ENCODE peak calls at places on chromosome 4, in nine cellular contexts. S, H, N, F, J, B, R, W and U are unnamed samples. For H3K4me1, the result is how much of the 10 kb centered on the place peaks cover.

GRCh38 chr4:56247646-56248045 is 139.6 kb downstream of the AASDH start:
- DNase-seq in R (no peak), W (no peak), B (no peak), F (no peak), S (no peak), N (no peak), H (no peak), J (no peak), U (no peak)

GRCh38 chr4:165299399-165300060 is 27.9 kb upstream of the MSMO1 start:
- DNase-seq in J (no peak), N (no peak), B (no peak), R (no peak), F (no peak), H (no peak), W (no peak), S (no peak), U (no peak)

GRCh38 chr4:72858328-72858727 is 211.2 kb downstream of the COX18 start:
- DNase-seq in N (no peak), W (no peak), B (no peak), J (peak), S (peak), F (no peak), H (no peak), R (no peak), U (no peak)

GRCh38 chr4:95693594-95693993 is 144.8 kb upstream of the UNC5C start:
- DNase-seq in N (no peak), R (no peak), S (peak), B (peak), W (peak), F (peak), H (no peak), J (peak), U (peak)

GRCh38 chr4:7161721-7162214 is 30.6 kb upstream of the SORCS2 start:
- DNase-seq in N (no peak), F (no peak), S (no peak), J (peak), R (peak), W (no peak), H (no peak), B (no peak), U (no peak)

GRCh38 chr4:11512861-11513260 is 84.2 kb upstream of the HS3ST1 start:
- DNase-seq in B (no peak), W (no peak), S (no peak), R (no peak), F (no peak), J (no peak), N (no peak), H (no peak), U (no peak)

GRCh38 chr4:74395633-74396032 is 30.7 kb downstream of the EREG start:
- DNase-seq in R (no peak), H (no peak), N (no peak), S (peak), F (no peak), J (peak), B (no peak), W (no peak), U (no peak)

GRCh38 chr4:106971586-106971985 is 64.5 kb downstream of the DKK2 start:
- DNase-seq in J (no peak), F (no peak), N (no peak), H (no peak), B (no peak), R (no peak), S (no peak), W (no peak), U (no peak)

GRCh38 chr4:82429728-82430192 is 502 bp downstream of the HNRNPDL start:
- DNase-seq in F (no peak), W (peak), B (no peak), J (no peak), R (no peak), N (no peak), S (no peak), H (peak), U (no peak)

GRCh38 chr4:3780347-3781171 is 14.4 kb downstream of the ADRA2C start:
- DNase-seq in N (no peak), F (peak), R (no peak), J (no peak), W (peak), S (no peak), B (no peak), H (no peak), U (no peak)

GRCh38 chr4:105526656-105527055 is 25.8 kb upstream of the ARHGEF38 start:
- DNase-seq in J (no peak), H (peak), W (no peak), B (no peak), S (no peak), F (no peak), N (peak), R (no peak), U (no peak)

GRCh38 chr4:105520819-105521790 is 31.3 kb upstream of the ARHGEF38 start:
- DNase-seq in W (peak), F (peak), R (no peak), N (no peak), S (peak), B (peak), H (no peak), J (peak), U (peak)

DNA sequence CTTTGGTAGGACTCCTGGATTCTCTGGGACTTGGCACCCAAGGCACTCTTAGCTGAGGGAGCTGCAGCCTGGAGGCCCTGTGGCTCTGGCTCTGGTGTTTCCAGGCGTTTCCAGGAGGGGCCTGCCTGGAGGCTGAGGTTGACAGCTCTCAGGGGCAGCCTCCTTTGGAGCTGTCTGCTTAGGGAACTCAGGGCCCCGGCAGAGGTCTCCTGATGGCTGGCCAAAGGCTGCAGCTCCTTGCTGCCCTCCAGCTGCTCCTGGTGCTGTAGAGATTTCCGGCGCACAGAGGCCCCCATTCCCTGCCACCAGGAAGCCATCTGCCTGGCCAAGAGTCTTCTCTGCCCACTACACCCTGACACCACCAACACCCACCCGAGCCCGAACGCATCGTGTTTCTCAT is 25.3 kb upstream of the ARHGEF38 start:
- DNase-seq in N (no peak), J (no peak), S (no peak), B (no peak), W (no peak), H (peak), R (no peak), F (no peak), U (no peak)
- H3K4me1 ChIP-seq in N (under half), J (under half), S (under half), B (under half), W (under half), H (under half), R (under half), F (under half), U (under half)

DNA sequence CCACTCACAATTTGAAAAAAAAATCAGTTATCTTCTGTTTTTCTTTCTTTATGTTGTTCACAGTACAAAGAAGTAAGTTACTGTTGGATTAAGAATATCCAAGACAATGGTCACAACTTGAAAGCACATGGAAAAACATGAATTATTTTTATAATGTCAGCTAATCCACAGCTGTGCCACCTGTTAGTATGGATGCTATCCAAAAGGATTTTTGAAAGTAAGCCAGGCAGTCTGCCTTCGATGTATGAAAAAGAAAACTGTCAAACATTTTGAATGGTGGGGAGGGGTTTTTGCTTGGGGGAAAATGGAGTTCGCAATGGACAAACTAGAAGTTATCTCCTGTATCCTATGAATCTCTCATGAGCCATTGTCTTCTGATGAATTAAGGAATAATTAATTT is 6.2 kb downstream of the GPM6A start:
- DNase-seq in H (no peak), J (no peak), F (no peak), N (no peak), B (no peak), S (no peak), R (no peak), W (no peak), U (no peak)
- H3K4me3 ChIP-seq in H (no peak), J (no peak), F (no peak), N (no peak), B (no peak), S (no peak), R (no peak), W (no peak), U (no peak)

GRCh38 chr4:105194328-105195231 is 47.9 kb downstream of the TET2 start:
- DNase-seq in F (no peak), W (no peak), H (no peak), J (no peak), R (no peak), S (peak), N (no peak), B (peak), U (no peak)
- H3K4me1 ChIP-seq in F (under half), W (under half), H (under half), J (under half), R (under half), S (under half), N (under half), B (half or more), U (under half)

GRCh38 chr4:153929651-153930050 is 140.8 kb upstream of the SFRP2 start:
- DNase-seq in N (no peak), H (no peak), B (no peak), R (no peak), F (no peak), S (no peak), W (no peak), J (no peak), U (no peak)
- H3K4me3 ChIP-seq in N (no peak), H (no peak), B (no peak), R (no peak), F (no peak), S (no peak), W (no peak), J (no peak), U (no peak)

GRCh38 chr4:76011700-76012387 is 4.5 kb upstream of the CXCL9 start:
- DNase-seq in R (no peak), N (no peak), J (peak), F (no peak), B (peak), S (peak), W (no peak), H (peak), U (no peak)
- H3K4me1 ChIP-seq in R (under half), N (under half), J (under half), F (under half), B (under half), S (under half), W (under half), H (under half), U (under half)

GRCh38 chr4:53914313-53915016 is 149.9 kb downstream of the CHIC2 start:
- DNase-seq in J (peak), R (no peak), H (no peak), F (no peak), B (peak), N (no peak), S (peak), W (no peak), U (no peak)
- H3K4me3 ChIP-seq in J (no peak), R (no peak), H (no peak), F (no peak), B (no peak), N (no peak), S (no peak), W (no peak), U (no peak)

GRCh38 chr4:569958-570667 is 6.0 kb downstream of the TMEM271 start:
- DNase-seq in R (no peak), J (no peak), S (no peak), W (no peak), B (no peak), F (no peak), H (peak), N (no peak), U (no peak)
- H3K4me1 ChIP-seq in R (under half), J (under half), S (under half), W (under half), B (under half), F (under half), H (under half), N (under half), U (under half)

GRCh38 chr4:145048817-145049216 is 49.2 kb downstream of the ANAPC10 start:
- DNase-seq in B (no peak), W (no peak), R (no peak), J (no peak), S (no peak), N (no peak), H (no peak), F (no peak), U (no peak)
- H3K4me3 ChIP-seq in B (no peak), W (no peak), R (no peak), J (no peak), S (no peak), N (no peak), H (no peak), F (no peak), U (no peak)

DNA sequence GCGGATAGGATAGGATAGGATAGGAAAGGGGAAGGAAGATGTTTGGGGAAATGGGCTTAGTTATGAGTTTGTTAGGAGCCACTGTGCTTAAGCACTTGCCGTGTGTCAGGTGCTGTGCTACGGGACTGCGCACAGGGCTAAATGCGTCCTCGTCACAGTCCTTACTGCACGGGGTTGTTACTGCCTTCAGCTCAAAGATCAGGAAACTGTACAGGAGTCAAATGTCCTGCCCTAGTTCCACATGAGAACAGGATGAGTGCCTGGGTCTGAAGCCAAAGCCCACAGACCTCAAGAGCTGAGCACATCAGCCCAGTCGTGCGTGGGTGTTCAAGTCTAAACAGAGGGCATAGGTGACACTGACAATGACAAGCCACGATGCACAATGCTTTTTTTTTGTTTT is 15.0 kb downstream of the ACSL1 start:
- DNase-seq in J (no peak), N (no peak), B (no peak), H (no peak), F (no peak), W (no peak), S (no peak), R (no peak), U (no peak)
- H3K4me1 ChIP-seq in J (half or more), N (under half), B (under half), H (half or more), F (under half), W (under half), S (under half), R (under half), U (under half)

DNA sequence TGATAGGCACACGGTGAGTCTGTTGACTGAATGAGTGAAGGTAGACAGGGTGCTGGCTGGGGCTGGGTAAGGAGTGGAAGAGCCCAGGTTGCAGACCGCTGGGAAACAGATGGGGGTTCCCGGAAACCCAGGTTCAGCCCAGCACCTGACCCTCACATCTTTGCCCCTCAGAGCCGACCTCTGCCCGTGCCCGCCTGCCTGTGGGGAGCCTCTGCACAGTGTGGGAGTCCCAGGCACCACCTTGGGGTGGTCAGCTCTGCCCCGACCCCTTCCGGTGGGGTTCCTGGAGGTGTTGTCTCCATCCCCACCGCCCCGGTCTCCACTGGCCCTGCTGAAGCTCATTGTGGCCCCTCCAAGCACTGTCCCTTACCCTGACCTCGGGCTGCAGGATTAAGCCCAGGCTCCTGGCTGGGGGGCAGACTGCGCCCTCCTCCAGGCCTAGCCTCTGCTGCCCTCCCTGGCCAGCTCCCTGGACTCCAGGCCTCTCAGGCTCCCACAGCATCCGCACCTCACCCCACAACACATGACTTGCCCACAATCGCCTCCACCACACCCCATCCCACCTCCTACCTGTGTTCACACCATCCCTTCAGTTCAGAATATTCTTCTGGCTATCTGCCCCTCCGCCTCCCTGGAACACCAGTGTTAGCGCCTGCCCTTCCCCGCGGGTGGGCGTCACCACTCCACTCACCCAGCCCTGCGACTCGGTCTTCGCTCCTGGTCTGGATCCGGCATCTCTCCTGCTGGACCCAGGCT is 21.4 kb downstream of the HMX1 start:
- DNase-seq in R (no peak), J (no peak), H (no peak), F (no peak), S (no peak), B (no peak), W (no peak), N (peak), U (no peak)
- H3K4me3 ChIP-seq in R (no peak), J (no peak), H (no peak), F (no peak), S (no peak), B (no peak), W (no peak), N (no peak), U (no peak)